ENCODE peak calls at places on chromosomes 7 and 10, in six cellular contexts. J is stomach, L is H1, R is sigmoid colon, W is HCT116, Z is GM12878. S is an unnamed sample.

GRCh38 chr7:116384936-116385635 is 114.5 kb upstream of the CAV2 start:
- DNase-seq in Z (no peak), R (no peak), L (no peak), W (no peak), J (no peak), S (no peak)

GRCh38 chr7:112069879-112070321 is 136.3 kb downstream of the DOCK4 start:
- DNase-seq in W (no peak), J (no peak), Z (no peak), R (no peak), L (no peak), S (no peak)

GRCh38 chr7:4265056-4265455 is 417.0 kb upstream of the FOXK1 start:
- DNase-seq in J (no peak), R (no peak), Z (no peak), W (no peak), L (peak; percentile 44), S (no peak)

GRCh38 chr7:24968165-24968564 is 11.8 kb downstream of the OSBPL3 start:
- DNase-seq in W (no peak), L (no peak), Z (no peak), R (no peak), J (no peak), S (no peak)

GRCh38 chr7:665751-666453 is 60.6 kb upstream of the DNAAF5 start:
- DNase-seq in J (no peak), R (peak; percentile 86), W (no peak), L (peak; percentile 73), Z (no peak), S (peak; percentile 50)

GRCh38 chr10:47311193-47311899 is 10.9 kb upstream of the GDF2 start:
- DNase-seq in L (no peak), R (no peak), J (peak; percentile 84), Z (no peak), W (no peak), S (no peak)

GRCh38 chr10:48884337-48885045 is 55.1 kb downstream of the LRRC18 start:
- DNase-seq in L (peak; percentile 11), J (no peak), R (no peak), Z (no peak), W (no peak), S (no peak)

GRCh38 chr7:30797294-30798040 is 26.2 kb downstream of the MINDY4 start:
- DNase-seq in R (no peak), J (no peak), L (peak; percentile 33), W (no peak), Z (no peak), S (no peak)

GRCh38 chr10:21432266-21432665 is 93.2 kb downstream of the SKIDA1 start:
- DNase-seq in J (no peak), L (no peak), Z (no peak), W (no peak), R (no peak), S (no peak)

GRCh38 chr7:132210821-132211220 is 365.4 kb downstream of the PLXNA4 start:
- DNase-seq in Z (no peak), R (peak; percentile 36), L (no peak), J (no peak), W (no peak), S (no peak)

GRCh38 chr10:34292178-34292565 is 522.9 kb downstream of the PARD3 start:
- DNase-seq in W (no peak), Z (no peak), R (no peak), J (no peak), L (no peak), S (no peak)

GRCh38 chr10:34292675-34293074 is 522.4 kb downstream of the PARD3 start:
- DNase-seq in R (no peak), Z (no peak), W (no peak), J (no peak), L (no peak), S (no peak)

GRCh38 chr10:34291466-34292177 is 523.5 kb downstream of the PARD3 start:
- DNase-seq in R (no peak), L (no peak), Z (peak; percentile 28), W (no peak), J (no peak), S (no peak)

GRCh38 chr10:34288634-34289033 is 526.5 kb downstream of the PARD3 start:
- DNase-seq in Z (no peak), W (peak; percentile 16), R (no peak), J (no peak), L (no peak), S (no peak)

GRCh38 chr10:34290412-34291082 is 524.5 kb downstream of the PARD3 start:
- DNase-seq in J (no peak), W (no peak), L (no peak), R (peak; percentile 89), Z (no peak), S (no peak)
- TF ChIP-seq POLR2AphosphoS5 in J (peak; percentile 80), W (no peak), L (no peak), R (peak; percentile 82), Z (no peak), S (no peak)

DNA sequence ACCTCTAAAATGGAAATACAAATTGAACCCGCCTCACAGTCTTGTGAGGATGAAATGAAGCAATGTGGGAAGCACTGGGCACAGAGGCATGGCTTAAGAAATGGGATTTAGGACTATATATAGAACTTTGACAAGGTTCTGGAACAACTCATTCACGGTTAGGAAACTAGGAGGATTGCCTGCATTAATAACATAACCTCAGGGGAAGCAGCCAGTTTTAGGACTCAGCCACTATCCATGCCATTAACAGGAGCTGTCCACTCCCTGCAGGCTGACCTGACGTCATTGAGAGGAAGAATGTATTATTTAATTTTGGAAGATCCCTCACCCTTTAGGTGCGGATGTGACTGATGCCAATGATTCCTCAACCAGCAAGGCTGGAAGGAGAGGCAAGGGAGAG is 34.8 kb downstream of the ITGB8 start:
- DNase-seq in W (no peak), J (no peak), Z (no peak), R (no peak), L (no peak), S (no peak)
- H3K4me1 ChIP-seq in W (no peaks in the 10 kb centered on the region), J (no peaks in the 10 kb centered on the region), Z (no peaks in the 10 kb centered on the region), R (no peaks in the 10 kb centered on the region), L (no peaks in the 10 kb centered on the region), S (peaks cover 8% of the 10 kb centered on the region)

DNA sequence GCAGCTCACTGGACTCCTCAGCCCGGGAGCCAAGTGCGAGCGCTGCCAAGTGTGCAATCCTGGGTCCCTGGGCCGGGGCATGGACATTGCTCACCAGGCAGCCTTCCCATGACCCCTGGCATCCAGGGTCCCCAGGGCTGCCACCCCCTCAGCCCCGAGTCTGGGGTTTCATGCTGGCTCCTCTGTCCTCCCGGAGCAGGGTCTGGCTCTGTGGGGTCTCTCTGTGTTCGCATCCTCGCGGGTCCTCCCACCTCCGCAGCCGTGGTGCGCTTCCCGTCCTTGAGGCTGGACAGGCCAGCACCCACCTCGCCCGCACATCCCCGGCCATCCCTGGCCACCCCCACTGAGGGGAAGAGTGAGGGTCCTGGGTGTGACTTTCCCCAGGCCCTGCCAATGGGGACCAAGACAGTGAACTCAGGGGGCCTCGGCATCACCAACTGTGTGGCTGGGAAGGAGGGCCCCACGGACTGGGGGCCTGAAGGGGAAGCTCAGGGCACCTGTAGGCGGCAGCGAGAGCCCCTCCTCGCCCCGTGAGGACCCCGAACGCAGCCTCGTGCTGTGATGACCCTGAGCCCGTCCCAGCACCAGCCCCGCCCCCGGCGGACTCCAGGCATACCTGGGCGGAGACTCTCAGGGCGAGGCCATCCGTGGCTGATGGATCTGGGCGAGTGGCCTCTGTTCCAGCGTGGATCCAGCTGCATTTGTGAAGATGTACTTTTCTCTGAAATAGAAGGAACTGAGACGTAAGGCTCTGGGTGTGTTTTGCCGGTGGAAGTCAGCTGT is 50.3 kb upstream of the CFAP46 start:
- DNase-seq in W (no peak), Z (no peak), R (no peak), L (no peak), J (no peak), S (no peak)
- H3K27ac ChIP-seq in W (no peak overlapping the region), Z (no peak overlapping the region), R (no peak overlapping the region), L (no peak overlapping the region), J (no peak overlapping the region), S (no peak overlapping the region)

GRCh38 chr7:94303736-94304135 is 91.0 kb upstream of the COL1A2 start:
- DNase-seq in W (no peak), R (peak; percentile 72), L (no peak), Z (no peak), J (no peak), S (no peak)
- TF ChIP-seq POLR2AphosphoS5 in W (no peak), R (peak; percentile 49), L (no peak), Z (no peak), J (peak; percentile 20), S (no peak)

GRCh38 chr7:28351450-28351849 is 60.9 kb upstream of the CREB5 start:
- DNase-seq in L (no peak), J (no peak), W (no peak), R (no peak), Z (no peak), S (no peak)

GRCh38 chr7:28347964-28348363 is 64.4 kb upstream of the CREB5 start:
- DNase-seq in R (no peak), J (no peak), W (no peak), L (no peak), Z (no peak), S (no peak)

GRCh38 chr7:28350610-28351009 is 61.7 kb upstream of the CREB5 start:
- DNase-seq in W (no peak), J (no peak), Z (no peak), L (no peak), R (no peak), S (no peak)

GRCh38 chr7:28348631-28349030 is 63.7 kb upstream of the CREB5 start:
- DNase-seq in R (no peak), Z (no peak), W (no peak), J (peak; percentile 50), L (no peak), S (no peak)

DNA sequence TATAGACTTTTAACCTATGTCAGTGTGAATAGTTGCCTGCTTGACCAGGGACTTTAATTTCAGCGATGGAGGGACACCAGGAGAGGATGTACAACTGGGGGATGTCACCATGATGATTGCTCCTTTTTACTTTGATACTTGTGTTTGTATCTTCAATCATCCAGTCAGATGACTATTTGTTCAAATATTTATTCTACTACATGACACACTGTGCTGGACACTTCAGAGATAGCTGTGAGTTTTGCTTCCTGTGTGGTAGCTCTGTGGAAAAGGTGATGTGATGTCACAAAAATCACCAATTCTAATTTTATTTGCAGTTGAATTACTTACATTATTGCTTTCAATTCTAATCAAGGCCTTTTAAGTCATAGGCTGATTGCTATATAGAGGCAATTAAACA is 62.7 kb upstream of the CREB5 start:
- DNase-seq in Z (no peak), W (no peak), J (no peak), R (no peak), L (no peak), S (no peak)
- H3K4me1 ChIP-seq in Z (no peaks in the 10 kb centered on the region), W (no peaks in the 10 kb centered on the region), J (no peaks in the 10 kb centered on the region), R (no peaks in the 10 kb centered on the region), L (no peaks in the 10 kb centered on the region), S (peaks cover 20% of the 10 kb centered on the region)

DNA sequence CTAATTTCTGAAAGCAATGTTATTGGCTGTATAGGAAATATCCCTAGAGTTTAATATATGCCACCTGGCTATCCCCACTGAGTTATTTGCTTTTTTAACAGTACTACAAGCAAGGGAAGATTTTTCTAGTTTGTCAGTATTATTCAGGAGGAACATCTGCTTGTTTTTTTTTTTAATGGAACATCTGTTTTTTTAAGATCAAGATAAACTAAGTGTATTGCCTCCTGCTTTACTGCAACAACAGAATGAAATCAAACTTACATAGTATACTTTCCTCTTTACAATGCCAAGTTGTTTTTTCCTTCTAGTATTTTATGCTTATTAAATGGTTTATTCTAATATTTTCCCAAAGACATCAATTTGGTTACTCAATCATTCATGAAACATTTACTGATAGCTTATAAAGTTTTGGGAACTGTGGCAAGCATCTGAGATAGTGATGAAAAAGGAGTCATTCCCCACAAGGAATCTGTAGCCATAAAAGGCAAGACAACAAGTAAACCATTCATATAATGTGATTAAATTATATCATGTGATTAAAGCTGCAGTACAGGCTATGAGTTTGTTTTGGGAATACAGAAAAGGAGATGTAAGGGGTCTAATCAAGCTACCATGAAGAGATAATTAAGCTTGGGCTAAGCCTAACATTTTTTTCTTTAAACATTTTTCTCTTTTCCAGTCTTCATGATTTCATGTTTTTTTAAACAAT is 17.4 kb downstream of the MTPN start:
- DNase-seq in L (no peak), Z (no peak), J (no peak), R (no peak), W (no peak), S (no peak)
- H3K27ac ChIP-seq in L (no peak overlapping the region), Z (no peak overlapping the region), J (no peak overlapping the region), R (no peak overlapping the region), W (no peak overlapping the region), S (no peak overlapping the region)